ENCODE peak calls at places on chromosomes 16 and 17, in eight cellular contexts. One of them, this sample, is unnamed.

GRCh38 chr17:8118769-8119574 is 658 bp upstream of the ALOXE3 start:
- DNase-seq in Caco-2: peak
- DNase-seq in PC-9: peak
- DNase-seq in WERI-Rb-1: peak
- DNase-seq in AG04450: peak
- DNase-seq in colonic mucosa: peak
- DNase-seq in Peyer's patch: peak
- DNase-seq in CD8-positive, alpha-beta T cell: peak
- DNase-seq in this sample: peak

GRCh38 chr16:50861926-50862325 is 120.0 kb downstream of the CYLD start:
- DNase-seq in Peyer's patch: no peak
- DNase-seq in colonic mucosa: no peak
- DNase-seq in PC-9: peak
- DNase-seq in Caco-2: no peak
- DNase-seq in AG04450: peak
- DNase-seq in CD8-positive, alpha-beta T cell: no peak
- DNase-seq in WERI-Rb-1: no peak
- DNase-seq in this sample: no peak

GRCh38 chr16:86414991-86415740 is 95.2 kb upstream of the FOXF1 start:
- DNase-seq in CD8-positive, alpha-beta T cell: no peak
- DNase-seq in Caco-2: no peak
- DNase-seq in PC-9: no peak
- DNase-seq in AG04450: no peak
- DNase-seq in WERI-Rb-1: no peak
- DNase-seq in colonic mucosa: no peak
- DNase-seq in Peyer's patch: no peak
- DNase-seq in this sample: no peak

GRCh38 chr17:38869647-38870258 is at the start of gene LASP1:
- DNase-seq in Peyer's patch: peak
- DNase-seq in CD8-positive, alpha-beta T cell: peak
- DNase-seq in AG04450: no peak
- DNase-seq in PC-9: peak
- DNase-seq in colonic mucosa: peak
- DNase-seq in WERI-Rb-1: peak
- DNase-seq in Caco-2: peak
- DNase-seq in this sample: peak

GRCh38 chr17:4947010-4947410 is 1.3 kb downstream of the PFN1 start:
- DNase-seq in CD8-positive, alpha-beta T cell: no peak
- DNase-seq in Caco-2: no peak
- DNase-seq in Peyer's patch: no peak
- DNase-seq in AG04450: no peak
- DNase-seq in PC-9: no peak
- DNase-seq in WERI-Rb-1: no peak
- DNase-seq in colonic mucosa: no peak
- DNase-seq in this sample: no peak

GRCh38 chr17:17495448-17496188 is 577 bp downstream of the RASD1 start:
- DNase-seq in Caco-2: no peak
- DNase-seq in PC-9: no peak
- DNase-seq in Peyer's patch: peak
- DNase-seq in colonic mucosa: no peak
- DNase-seq in AG04450: no peak
- DNase-seq in WERI-Rb-1: no peak
- DNase-seq in CD8-positive, alpha-beta T cell: no peak
- DNase-seq in this sample: peak

GRCh38 chr17:1649844-1650409 is at the start of gene RILP:
- DNase-seq in PC-9: peak
- DNase-seq in WERI-Rb-1: peak
- DNase-seq in AG04450: no peak
- DNase-seq in CD8-positive, alpha-beta T cell: no peak
- DNase-seq in colonic mucosa: peak
- DNase-seq in Caco-2: peak
- DNase-seq in Peyer's patch: peak
- DNase-seq in this sample: peak

GRCh38 chr16:19228057-19228456 is 57.5 kb upstream of the CLEC19A start:
- DNase-seq in WERI-Rb-1: no peak
- DNase-seq in PC-9: no peak
- DNase-seq in colonic mucosa: no peak
- DNase-seq in Peyer's patch: no peak
- DNase-seq in Caco-2: no peak
- DNase-seq in AG04450: no peak
- DNase-seq in CD8-positive, alpha-beta T cell: no peak
- DNase-seq in this sample: no peak

GRCh38 chr16:12295395-12295794 is 318.9 kb downstream of the SNX29 start:
- DNase-seq in WERI-Rb-1: no peak
- DNase-seq in CD8-positive, alpha-beta T cell: no peak
- DNase-seq in Peyer's patch: no peak
- DNase-seq in PC-9: no peak
- DNase-seq in Caco-2: no peak
- DNase-seq in colonic mucosa: no peak
- DNase-seq in AG04450: no peak
- DNase-seq in this sample: no peak

GRCh38 chr16:50551243-50551642 is 3.0 kb downstream of the NKD1 start:
- DNase-seq in AG04450: no peak
- DNase-seq in Peyer's patch: no peak
- DNase-seq in CD8-positive, alpha-beta T cell: no peak
- DNase-seq in colonic mucosa: no peak
- DNase-seq in PC-9: no peak
- DNase-seq in WERI-Rb-1: no peak
- DNase-seq in Caco-2: no peak
- DNase-seq in this sample: no peak

DNA sequence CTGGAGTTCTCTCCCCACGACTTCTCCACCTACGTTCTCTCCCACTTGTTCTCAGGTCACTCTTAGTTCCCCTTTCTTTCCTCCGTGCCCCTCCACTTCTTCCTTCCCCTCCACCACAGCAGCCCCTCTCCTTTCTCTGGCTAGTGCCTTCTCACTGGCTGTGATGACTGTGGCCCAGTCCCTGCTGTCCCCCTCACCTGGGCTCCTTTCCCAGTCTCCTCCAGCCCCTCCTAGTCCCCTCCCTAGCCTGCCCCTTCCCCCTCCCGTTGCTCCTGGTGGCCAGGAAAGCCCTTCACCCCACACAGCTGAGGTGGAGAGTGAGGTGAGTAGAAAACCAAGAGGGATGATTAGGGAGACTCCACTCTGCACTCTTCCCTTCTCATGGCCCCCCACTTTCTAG is 3.4 kb downstream of the COA3 start:
- DNase-seq in AG04450: no peak
- DNase-seq in PC-9: no peak
- DNase-seq in Peyer's patch: no peak
- DNase-seq in CD8-positive, alpha-beta T cell: no peak
- DNase-seq in colonic mucosa: no peak
- DNase-seq in Caco-2: no peak
- DNase-seq in WERI-Rb-1: no peak
- DNase-seq in this sample: no peak
- TF ChIP-seq CTCF in AG04450: no peak
- TF ChIP-seq CTCF in PC-9: no peak
- TF ChIP-seq CTCF in Peyer's patch: no peak
- TF ChIP-seq CTCF in CD8-positive, alpha-beta T cell: no peak
- TF ChIP-seq CTCF in colonic mucosa: no peak
- TF ChIP-seq CTCF in Caco-2: no peak
- TF ChIP-seq CTCF in WERI-Rb-1: no peak
- TF ChIP-seq CTCF in this sample: no peak

DNA sequence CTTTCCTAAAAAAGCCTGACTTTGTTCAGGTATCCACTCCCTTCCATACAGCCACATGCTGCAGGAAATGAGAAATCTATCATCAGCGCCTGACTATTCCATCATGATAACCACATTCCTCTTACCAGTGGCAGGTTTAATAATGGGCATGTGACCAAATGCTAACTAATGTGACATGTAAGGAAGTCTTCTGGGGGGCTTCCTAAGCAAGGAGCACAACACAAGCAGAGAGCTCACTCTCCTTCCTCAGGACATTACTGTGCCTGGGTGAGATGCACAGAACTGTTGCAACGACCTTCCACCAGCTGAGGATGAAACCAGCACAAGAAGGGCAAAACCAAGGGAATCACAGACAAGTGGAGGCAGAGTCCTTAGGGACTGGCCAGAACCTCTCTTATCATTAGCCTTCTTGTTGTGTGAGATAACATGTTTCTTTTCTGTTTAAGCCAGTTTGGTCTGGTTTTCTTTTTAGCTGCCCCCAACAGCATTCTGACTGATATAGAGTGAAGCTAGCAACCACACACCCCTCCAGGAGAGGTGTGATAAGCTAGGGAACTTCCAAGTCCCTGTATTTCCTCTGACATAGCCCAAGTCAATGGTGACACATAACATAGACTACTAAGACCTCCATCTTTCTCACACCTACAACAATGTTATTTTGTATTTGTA is 16.9 kb downstream of the MYO1D start:
- DNase-seq in colonic mucosa: no peak
- DNase-seq in PC-9: no peak
- DNase-seq in WERI-Rb-1: no peak
- DNase-seq in Peyer's patch: no peak
- DNase-seq in Caco-2: no peak
- DNase-seq in AG04450: no peak
- DNase-seq in CD8-positive, alpha-beta T cell: no peak
- DNase-seq in this sample: no peak
- TF ChIP-seq CTCF in colonic mucosa: no peak
- TF ChIP-seq CTCF in PC-9: no peak
- TF ChIP-seq CTCF in WERI-Rb-1: no peak
- TF ChIP-seq CTCF in Peyer's patch: no peak
- TF ChIP-seq CTCF in Caco-2: no peak
- TF ChIP-seq CTCF in AG04450: no peak
- TF ChIP-seq CTCF in CD8-positive, alpha-beta T cell: no peak
- TF ChIP-seq CTCF in this sample: no peak

GRCh38 chr16:67667817-67668494 is 1.3 kb downstream of the C16orf86 start:
- DNase-seq in Caco-2: peak
- DNase-seq in AG04450: peak
- DNase-seq in WERI-Rb-1: peak
- DNase-seq in PC-9: peak
- DNase-seq in colonic mucosa: peak
- DNase-seq in Peyer's patch: peak
- DNase-seq in CD8-positive, alpha-beta T cell: peak
- DNase-seq in this sample: peak
- TF ChIP-seq CTCF in Caco-2: peak
- TF ChIP-seq CTCF in AG04450: peak
- TF ChIP-seq CTCF in WERI-Rb-1: peak
- TF ChIP-seq CTCF in PC-9: peak
- TF ChIP-seq CTCF in colonic mucosa: peak
- TF ChIP-seq CTCF in Peyer's patch: peak
- TF ChIP-seq CTCF in CD8-positive, alpha-beta T cell: peak
- TF ChIP-seq CTCF in this sample: peak

DNA sequence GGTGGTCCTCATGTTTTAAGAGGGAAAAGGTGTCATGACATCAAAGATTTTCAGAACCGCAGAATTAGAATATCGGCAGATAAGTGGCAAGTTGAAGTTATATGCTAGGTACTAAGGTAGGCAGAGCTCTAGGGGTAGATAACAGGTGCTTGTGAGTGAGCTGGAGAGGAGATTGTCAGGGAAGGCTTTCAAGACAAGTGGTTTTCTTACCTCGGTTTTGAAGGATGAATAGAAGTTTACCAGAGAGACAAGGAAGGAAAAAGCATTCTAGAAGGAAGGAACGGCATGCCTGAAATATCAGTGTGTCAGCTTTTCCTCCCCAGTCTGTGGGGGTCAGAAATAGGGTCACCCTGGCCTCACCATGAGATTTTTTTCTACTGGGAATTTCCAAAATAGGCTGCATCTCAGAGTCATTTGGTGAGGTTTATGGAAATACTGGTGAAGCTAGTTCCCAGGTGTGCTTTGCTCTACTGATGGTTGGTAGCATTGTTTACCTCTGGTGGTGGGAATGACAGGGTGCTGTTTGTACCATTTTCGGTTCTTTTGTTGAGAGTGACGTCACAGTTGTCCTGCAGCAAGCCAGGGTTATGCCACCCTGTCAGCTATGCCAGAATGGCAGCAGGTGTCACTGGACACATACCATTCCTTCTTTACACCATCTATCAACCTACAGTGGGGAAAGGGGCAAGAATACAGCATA is 112.5 kb downstream of the MSI2 start:
- DNase-seq in PC-9: peak
- DNase-seq in CD8-positive, alpha-beta T cell: no peak
- DNase-seq in AG04450: no peak
- DNase-seq in WERI-Rb-1: no peak
- DNase-seq in Peyer's patch: no peak
- DNase-seq in Caco-2: no peak
- DNase-seq in colonic mucosa: no peak
- DNase-seq in this sample: no peak
- TF ChIP-seq CTCF in PC-9: no peak
- TF ChIP-seq CTCF in CD8-positive, alpha-beta T cell: no peak
- TF ChIP-seq CTCF in AG04450: no peak
- TF ChIP-seq CTCF in WERI-Rb-1: no peak
- TF ChIP-seq CTCF in Peyer's patch: no peak
- TF ChIP-seq CTCF in Caco-2: no peak
- TF ChIP-seq CTCF in colonic mucosa: no peak
- TF ChIP-seq CTCF in this sample: no peak

DNA sequence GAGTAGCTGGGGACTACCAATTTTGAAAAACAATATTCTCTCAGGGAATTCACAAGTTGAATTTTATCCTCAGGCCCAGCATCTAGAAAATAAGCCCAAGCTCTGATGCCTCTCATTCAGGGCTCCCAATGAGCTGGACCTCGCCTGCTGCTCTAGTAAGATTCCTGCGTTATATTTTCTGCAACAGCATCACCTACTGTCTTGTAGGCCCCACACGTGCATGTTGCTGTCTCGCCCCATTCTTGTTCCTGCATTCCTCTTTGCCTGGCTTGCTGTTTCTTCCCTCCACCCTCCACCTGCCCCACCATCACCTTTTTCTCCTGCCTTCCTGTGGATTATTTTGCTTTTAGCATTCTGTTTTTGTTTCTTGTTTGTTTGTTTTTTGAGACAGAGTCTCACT is 8.3 kb upstream of the ST6GALNAC2 start:
- DNase-seq in AG04450: no peak
- DNase-seq in PC-9: no peak
- DNase-seq in Peyer's patch: no peak
- DNase-seq in colonic mucosa: no peak
- DNase-seq in Caco-2: no peak
- DNase-seq in CD8-positive, alpha-beta T cell: no peak
- DNase-seq in WERI-Rb-1: no peak
- DNase-seq in this sample: no peak
- TF ChIP-seq CTCF in AG04450: no peak
- TF ChIP-seq CTCF in PC-9: no peak
- TF ChIP-seq CTCF in Peyer's patch: no peak
- TF ChIP-seq CTCF in colonic mucosa: no peak
- TF ChIP-seq CTCF in Caco-2: no peak
- TF ChIP-seq CTCF in CD8-positive, alpha-beta T cell: no peak
- TF ChIP-seq CTCF in WERI-Rb-1: peak
- TF ChIP-seq CTCF in this sample: no peak